ENCODE peak calls at places on chromosomes 13 and 19, in four cellular contexts. G is bronchial epithelial cell, N is heart left ventricle, P is pancreas. L is an unnamed sample.

GRCh38 chr13:26561636-26562537 is 4.4 kb downstream of the WASF3 start:
- DNase-seq in G (peak), N (no peak), P (no peak), L (no peak)

GRCh38 chr19:38729653-38730469 is 14.4 kb downstream of the CAPN12 start:
- DNase-seq in G (peak), N (peak), P (peak), L (peak)

GRCh38 chr13:25971499-25972145 is 80.2 kb downstream of the SHISA2 start:
- DNase-seq in G (no peak), N (no peak), P (no peak), L (no peak)

GRCh38 chr19:51477343-51477742 is 996 bp upstream of the CEACAM18 start:
- DNase-seq in G (no peak), N (no peak), P (no peak), L (no peak)

GRCh38 chr19:43789029-43789428 is 8.3 kb upstream of the KCNN4 start:
- DNase-seq in G (peak), N (no peak), P (no peak), L (no peak)

GRCh38 chr13:51494151-51494550 is 41.3 kb upstream of the INTS6 start:
- DNase-seq in G (no peak), N (no peak), P (no peak), L (no peak)

GRCh38 chr19:54551950-54552912 is 21.4 kb upstream of the LILRA2 start:
- DNase-seq in G (no peak), N (no peak), P (no peak), L (no peak)

GRCh38 chr13:101455863-101456262 is 3.4 kb downstream of the ITGBL1 start:
- DNase-seq in G (peak), N (no peak), P (no peak), L (no peak)

GRCh38 chr13:27917121-27917947 is 2.5 kb upstream of the PDX1 start:
- DNase-seq in G (no peak), N (no peak), P (no peak), L (no peak)

GRCh38 chr13:19023115-19023514 is 158.5 kb downstream of the TUBA3C start:
- DNase-seq in G (no peak), N (no peak), P (no peak), L (no peak)

GRCh38 chr13:51419015-51419636 is 33.7 kb downstream of the INTS6 start:
- DNase-seq in G (peak), N (no peak), P (no peak), L (no peak)

GRCh38 chr19:33290082-33290815 is 12.1 kb downstream of the CEBPA start:
- DNase-seq in G (peak), N (no peak), P (no peak), L (no peak)

GRCh38 chr13:32837973-32838940 is 178.0 kb upstream of the KL start:
- DNase-seq in G (no peak), N (no peak), P (no peak), L (no peak)

GRCh38 chr13:79662882-79663281 is 181.9 kb downstream of the NDFIP2 start:
- DNase-seq in G (peak), N (no peak), P (no peak), L (no peak)

GRCh38 chr13:21113851-21114306 is 52.5 kb upstream of the LATS2 start:
- DNase-seq in G (no peak), N (no peak), P (no peak), L (no peak)

GRCh38 chr13:77507931-77508776 is 27.4 kb upstream of the SCEL start:
- DNase-seq in G (peak), N (no peak), P (no peak), L (no peak)

GRCh38 chr19:54518844-54519243 is 16.2 kb downstream of the LAIR2 start:
- DNase-seq in G (peak), N (peak), P (no peak), L (no peak)

GRCh38 chr19:3665681-3666544 is 34.4 kb downstream of the PIP5K1C start:
- DNase-seq in G (no peak), N (peak), P (peak), L (peak)

GRCh38 chr19:18322318-18322758 is 538 bp downstream of the LSM4 start:
- DNase-seq in G (peak), N (peak), P (no peak), L (no peak)

GRCh38 chr13:43089912-43090498 is 66.6 kb downstream of the DNAJC15 start:
- DNase-seq in G (peak), N (no peak), P (no peak), L (no peak)

GRCh38 chr13:30151398-30151797 is 156.0 kb downstream of the KATNAL1 start:
- DNase-seq in G (no peak), N (no peak), P (no peak), L (peak)

GRCh38 chr13:95956589-95957148 is 96.5 kb downstream of the UGGT2 start:
- DNase-seq in G (peak), N (no peak), P (no peak), L (no peak)

GRCh38 chr19:55618426-55618825 is 5.9 kb downstream of the ZNF784 start:
- DNase-seq in G (no peak), N (no peak), P (no peak), L (no peak)

GRCh38 chr13:99796175-99796819 is 175.3 kb downstream of the ZIC5 start:
- DNase-seq in G (peak), N (no peak), P (no peak), L (no peak)

GRCh38 chr19:54179921-54180452 is 7.0 kb upstream of the TMC4 start:
- DNase-seq in G (peak), N (no peak), P (no peak), L (no peak)

GRCh38 chr19:9939301-9939913 is 3.1 kb upstream of the OLFM2 start:
- DNase-seq in G (no peak), N (no peak), P (no peak), L (no peak)

GRCh38 chr19:7376151-7376852 is 27.6 kb downstream of the ARHGEF18 start:
- DNase-seq in G (peak), N (no peak), P (no peak), L (no peak)

GRCh38 chr19:43782689-43783231 is 2.0 kb upstream of the KCNN4 start:
- DNase-seq in G (no peak), N (no peak), P (no peak), L (no peak)

GRCh38 chr19:1992759-1993260 is 22.7 kb downstream of the BTBD2 start:
- DNase-seq in G (no peak), N (peak), P (no peak), L (no peak)

GRCh38 chr19:29761575-29762225 is 46.6 kb upstream of the C19orf12 start:
- DNase-seq in G (no peak), N (no peak), P (no peak), L (no peak)

GRCh38 chr13:72643339-72643989 is 84.0 kb downstream of the MZT1 start:
- DNase-seq in G (peak), N (peak), P (peak), L (no peak)

DNA sequence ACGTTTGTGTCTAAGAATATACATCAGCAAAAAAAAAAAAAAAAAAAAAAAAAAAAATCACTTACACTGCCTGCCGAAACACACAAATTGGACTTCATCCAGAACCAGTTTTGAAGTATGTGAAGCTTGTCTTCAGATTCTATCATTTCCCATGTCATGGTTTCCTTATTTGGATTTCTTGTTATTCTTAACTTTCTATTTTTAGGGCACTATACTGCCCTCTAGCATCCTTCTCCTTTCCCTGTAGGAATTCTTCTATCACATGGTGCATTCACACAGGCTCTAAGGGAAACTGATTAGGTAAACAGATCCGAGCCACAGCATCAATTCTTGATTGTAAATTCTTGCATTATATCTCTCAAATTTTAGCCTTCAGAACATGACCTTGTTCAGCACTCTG is 1507.5 kb downstream of the OLFM4 start:
- DNase-seq in G (peak), N (no peak), P (no peak), L (no peak)
- TF ChIP-seq CTCF in G (no peak), N (no peak), P (no peak), L (peak)

DNA sequence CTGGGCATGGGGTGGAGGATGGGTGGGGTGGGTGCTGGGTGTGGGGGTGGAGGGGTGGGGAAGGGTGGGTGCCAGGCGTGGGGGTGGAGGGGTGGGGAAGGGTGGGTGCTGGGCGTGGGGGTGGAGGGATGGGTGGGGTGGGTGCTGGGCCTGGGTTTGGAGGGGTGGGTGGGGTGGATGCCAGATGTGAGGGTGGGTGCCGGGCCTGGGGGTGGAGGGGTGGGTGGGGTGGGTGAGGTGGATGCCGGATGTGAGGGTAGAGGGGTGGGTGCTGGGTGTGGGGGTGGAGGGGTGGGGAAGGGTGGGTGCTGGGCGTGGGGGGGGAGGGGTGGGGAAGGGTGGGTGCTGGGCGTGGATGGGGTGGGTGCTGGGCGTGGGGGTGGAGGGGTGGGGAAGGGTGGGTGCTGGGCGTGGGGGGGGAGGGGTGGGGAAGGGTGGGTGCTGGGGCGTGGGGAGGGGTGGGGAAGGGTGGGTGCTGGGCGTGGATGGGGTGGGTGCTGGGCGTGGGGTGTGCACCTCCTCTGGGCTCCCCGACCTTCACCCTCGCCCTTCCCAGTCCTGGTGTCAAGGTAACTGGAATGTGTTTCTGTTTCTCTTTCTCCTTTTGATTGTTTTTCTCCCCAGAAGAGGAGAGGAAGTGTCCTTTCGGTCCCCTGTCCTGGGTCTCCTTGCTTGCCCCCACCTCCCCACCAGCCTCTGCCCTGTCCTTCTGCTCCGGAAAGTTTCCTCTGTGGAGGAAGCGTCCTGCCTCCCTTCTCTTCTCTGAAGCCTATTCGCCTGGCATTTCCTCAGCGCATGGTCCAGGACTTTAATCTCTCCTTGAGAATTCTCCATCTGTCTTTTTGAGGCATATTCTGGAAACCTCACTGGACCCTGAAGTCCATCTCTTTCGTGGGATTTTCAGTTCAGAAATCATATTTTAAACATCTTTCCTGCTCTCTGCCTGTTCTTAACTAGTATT is 22.9 kb upstream of the CFAP97D2 start:
- DNase-seq in G (no peak), N (no peak), P (no peak), L (peak)
- TF ChIP-seq CTCF in G (no peak), N (no peak), P (no peak), L (no peak)

GRCh38 chr19:15437355-15438123 is 12.2 kb downstream of the WIZ start:
- DNase-seq in G (no peak), N (no peak), P (no peak), L (no peak)
- TF ChIP-seq CTCF in G (peak), N (no peak), P (no peak), L (peak)

GRCh38 chr19:30799854-30800755 is 427.9 kb downstream of the ZNF536 start:
- DNase-seq in G (peak), N (peak), P (peak), L (no peak)
- TF ChIP-seq CTCF in G (peak), N (peak), P (peak), L (peak)

GRCh38 chr13:46631184-46631542 is 78.2 kb downstream of the LRCH1 start:
- DNase-seq in G (no peak), N (no peak), P (no peak), L (no peak)
- TF ChIP-seq CTCF in G (no peak), N (no peak), P (no peak), L (no peak)

GRCh38 chr19:56637976-56638555 is 4.9 kb upstream of the SMIM17 start:
- DNase-seq in G (peak), N (peak), P (peak), L (no peak)
- TF ChIP-seq CTCF in G (no peak), N (no peak), P (no peak), L (no peak)

DNA sequence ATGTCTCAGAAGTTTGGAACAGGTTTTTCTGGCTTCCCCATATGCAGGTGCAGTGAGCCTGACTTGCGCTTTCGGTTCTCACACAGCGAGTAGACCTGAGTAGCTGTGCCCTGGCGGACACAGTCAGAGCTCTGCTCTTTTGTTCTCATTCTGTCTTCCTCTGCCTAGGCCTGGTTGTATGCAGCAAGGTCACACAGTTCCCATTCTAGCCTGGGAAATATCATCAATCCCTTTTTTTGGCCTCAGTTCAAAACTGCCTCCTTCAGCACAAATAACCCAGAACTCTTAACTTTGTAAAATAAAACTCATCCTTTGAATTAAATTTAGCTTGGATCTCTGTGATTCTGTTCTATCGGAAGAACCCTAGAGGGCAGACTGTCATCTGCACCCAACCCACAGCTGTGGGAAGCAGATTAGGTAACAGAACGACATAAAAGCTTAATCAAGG is 10.2 kb downstream of the OXGR1 start:
- DNase-seq in G (peak), N (peak), P (peak), L (no peak)
- TF ChIP-seq CTCF in G (no peak), N (peak), P (peak), L (peak)

GRCh38 chr13:39600766-39601165 is 2.2 kb downstream of the LHFPL6 start:
- DNase-seq in G (no peak), N (peak), P (no peak), L (no peak)

GRCh38 chr13:39601636-39602035 is 1.4 kb downstream of the LHFPL6 start:
- DNase-seq in G (no peak), N (no peak), P (no peak), L (no peak)

GRCh38 chr13:39602614-39603366 is at the start of gene LHFPL6:
- DNase-seq in G (peak), N (peak), P (peak), L (no peak)

GRCh38 chr13:39603424-39603947 is 493 bp upstream of the LHFPL6 start:
- DNase-seq in G (peak), N (peak), P (no peak), L (no peak)

GRCh38 chr13:39602277-39602613 is 748 bp downstream of the LHFPL6 start:
- DNase-seq in G (no peak), N (no peak), P (no peak), L (no peak)
- TF ChIP-seq CTCF in G (no peak), N (no peak), P (no peak), L (no peak)

L was measured in D721Med.